ENCODE peak calls at places on chromosomes 13 and 19, in ten cellular contexts. N is PC-3; X is astrocyte of the spinal cord; A is cardiac muscle cell; Z is ovary; L is bronchial epithelial cell; G is neural crest cell; O is CD8-positive, alpha-beta T cell; I is AG10803; Q is tibial artery. C is an unnamed sample.

GRCh38 chr19:43380771-43381386 is 27.4 kb downstream of the CD177 start:
- DNase-seq in N (no peak), X (no peak), A (no peak), Z (no peak), L (peak), G (no peak), O (no peak), I (no peak), Q (no peak), C (no peak)

GRCh38 chr13:31970237-31970930 is 61.2 kb upstream of the FRY start:
- DNase-seq in N (peak), X (peak), A (peak), Z (no peak), L (peak), G (no peak), O (no peak), I (peak), Q (no peak), C (no peak)

GRCh38 chr13:102721800-102722231 is 27.0 kb upstream of the METTL21C start:
- DNase-seq in N (no peak), X (no peak), A (peak), Z (no peak), L (peak), G (no peak), O (peak), I (peak), Q (no peak), C (no peak)

GRCh38 chr13:20482275-20482761 is 43.3 kb downstream of the CRYL1 start:
- DNase-seq in N (no peak), X (no peak), A (peak), Z (no peak), L (peak), G (no peak), O (no peak), I (no peak), Q (no peak), C (no peak)

GRCh38 chr13:49388256-49388655 is 55.6 kb downstream of the CAB39L start:
- DNase-seq in N (no peak), X (no peak), A (no peak), Z (no peak), L (no peak), G (no peak), O (no peak), I (no peak), Q (no peak), C (no peak)

GRCh38 chr19:11242864-11243797 is 3.7 kb downstream of the ANGPTL8 start:
- DNase-seq in N (peak), X (peak), A (peak), Z (peak), L (peak), G (peak), O (peak), I (peak), Q (peak), C (no peak)

GRCh38 chr19:55647732-55648656 is at the start of gene CCDC106:
- DNase-seq in N (peak), X (peak), A (peak), Z (peak), L (no peak), G (peak), O (peak), I (peak), Q (peak), C (peak)

GRCh38 chr13:31174018-31174417 is 12.3 kb upstream of the HSPH1 start:
- DNase-seq in N (peak), X (peak), A (peak), Z (no peak), L (no peak), G (no peak), O (no peak), I (peak), Q (no peak), C (no peak)

GRCh38 chr13:94195715-94196114 is 283.8 kb downstream of the DCT start:
- DNase-seq in N (peak), X (peak), A (peak), Z (no peak), L (peak), G (no peak), O (no peak), I (peak), Q (no peak), C (no peak)

GRCh38 chr19:41698746-41699230 is 9.6 kb upstream of the CEACAM5 start:
- DNase-seq in N (no peak), X (no peak), A (no peak), Z (no peak), L (no peak), G (no peak), O (no peak), I (no peak), Q (no peak), C (no peak)

GRCh38 chr13:41455725-41456419 is 1.5 kb upstream of the RGCC start:
- DNase-seq in N (no peak), X (no peak), A (no peak), Z (no peak), L (no peak), G (no peak), O (no peak), I (no peak), Q (no peak), C (no peak)

GRCh38 chr13:57045816-57046691 is 94.7 kb upstream of the PRR20A start:
- DNase-seq in N (no peak), X (no peak), A (peak), Z (no peak), L (no peak), G (no peak), O (no peak), I (no peak), Q (no peak), C (no peak)

GRCh38 chr19:19262190-19263057 is 10.7 kb downstream of the TM6SF2 start:
- DNase-seq in N (no peak), X (no peak), A (no peak), Z (no peak), L (no peak), G (no peak), O (no peak), I (no peak), Q (no peak), C (no peak)

GRCh38 chr13:110408286-110408685 is 101.2 kb downstream of the COL4A2 start:
- DNase-seq in N (no peak), X (no peak), A (no peak), Z (no peak), L (no peak), G (no peak), O (no peak), I (no peak), Q (no peak), C (no peak)

GRCh38 chr13:113493315-113493951 is 2.9 kb upstream of the DCUN1D2 start:
- DNase-seq in N (peak), X (peak), A (peak), Z (no peak), L (peak), G (no peak), O (no peak), I (peak), Q (no peak), C (no peak)

GRCh38 chr13:82961757-82962156 is 920.5 kb downstream of the SLITRK1 start:
- DNase-seq in N (no peak), X (no peak), A (no peak), Z (no peak), L (no peak), G (no peak), O (no peak), I (no peak), Q (no peak), C (no peak)

GRCh38 chr19:27679905-27680304 is 1533.0 kb downstream of the UQCRFS1 start:
- DNase-seq in N (no peak), X (no peak), A (no peak), Z (no peak), L (no peak), G (no peak), O (no peak), I (no peak), Q (no peak), C (no peak)

GRCh38 chr19:2339644-2340310 is 11.3 kb downstream of the SPPL2B start:
- DNase-seq in N (no peak), X (no peak), A (no peak), Z (no peak), L (no peak), G (no peak), O (no peak), I (no peak), Q (no peak), C (peak)

GRCh38 chr13:20043207-20043925 is 84.8 kb downstream of the ZMYM2 start:
- DNase-seq in N (no peak), X (no peak), A (no peak), Z (no peak), L (no peak), G (no peak), O (no peak), I (no peak), Q (no peak), C (no peak)

GRCh38 chr19:54248016-54248601 is 5.5 kb upstream of the LILRA6 start:
- DNase-seq in N (no peak), X (no peak), A (peak), Z (no peak), L (no peak), G (no peak), O (no peak), I (no peak), Q (peak), C (no peak)

GRCh38 chr19:18326772-18327171 is 3.9 kb upstream of the LSM4 start:
- DNase-seq in N (no peak), X (no peak), A (no peak), Z (no peak), L (no peak), G (no peak), O (no peak), I (no peak), Q (no peak), C (no peak)

GRCh38 chr13:96299235-96299634 is 209.3 kb downstream of the HS6ST3 start:
- DNase-seq in N (peak), X (no peak), A (no peak), Z (no peak), L (no peak), G (no peak), O (no peak), I (no peak), Q (no peak), C (no peak)

GRCh38 chr13:30792257-30793000 is 57.1 kb downstream of the ALOX5AP start:
- DNase-seq in N (peak), X (peak), A (peak), Z (peak), L (peak), G (no peak), O (no peak), I (peak), Q (peak), C (no peak)

GRCh38 chr19:46404884-46405658 is 8.3 kb downstream of the CCDC8 start:
- DNase-seq in N (peak), X (no peak), A (peak), Z (peak), L (no peak), G (no peak), O (no peak), I (no peak), Q (no peak), C (peak)

GRCh38 chr19:39053276-39054090 is 21.1 kb upstream of the FBXO27 start:
- DNase-seq in N (no peak), X (no peak), A (no peak), Z (no peak), L (no peak), G (no peak), O (no peak), I (no peak), Q (no peak), C (peak)

GRCh38 chr13:85828094-85828684 is 29.0 kb upstream of the SLITRK6 start:
- DNase-seq in N (peak), X (peak), A (peak), Z (no peak), L (peak), G (no peak), O (no peak), I (peak), Q (no peak), C (no peak)

GRCh38 chr13:38180670-38181069 is 169.0 kb upstream of the UFM1 start:
- DNase-seq in N (no peak), X (no peak), A (peak), Z (no peak), L (no peak), G (no peak), O (no peak), I (peak), Q (no peak), C (no peak)

GRCh38 chr19:29812080-29812880 is 489 bp downstream of the CCNE1 start:
- DNase-seq in N (no peak), X (no peak), A (no peak), Z (peak), L (no peak), G (no peak), O (no peak), I (no peak), Q (no peak), C (peak)

DNA sequence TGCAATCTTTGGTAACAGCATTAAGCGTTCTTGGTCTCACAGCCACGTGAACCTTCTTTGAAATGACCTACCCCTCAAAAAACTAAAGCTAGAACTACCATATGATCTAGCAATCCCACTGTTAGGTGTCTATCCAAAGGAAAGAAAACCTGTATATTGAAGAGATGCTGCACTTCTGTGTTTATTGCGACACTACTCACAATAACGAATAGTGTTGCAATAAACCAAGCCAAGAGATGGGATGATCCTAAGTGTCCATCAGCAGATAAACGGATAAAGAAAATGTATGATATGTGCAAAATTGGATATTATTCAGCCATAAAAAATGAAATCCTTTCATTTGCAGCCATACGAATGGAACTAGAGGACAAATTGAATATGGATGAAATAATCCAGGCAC is 637.9 kb downstream of the EFNB2 start:
- DNase-seq in N (no peak), X (no peak), A (no peak), Z (no peak), L (no peak), G (no peak), O (no peak), I (no peak), Q (no peak), C (no peak)
- TF ChIP-seq CTCF in N (no peak), X (no peak), A (no peak), Z (no peak), L (no peak), G (no peak), O (no peak), I (no peak), Q (no peak), C (no peak)

GRCh38 chr13:101545521-101545920 is 93.0 kb downstream of the ITGBL1 start:
- DNase-seq in N (peak), X (peak), A (no peak), Z (no peak), L (no peak), G (no peak), O (no peak), I (no peak), Q (no peak), C (no peak)
- TF ChIP-seq CTCF in N (peak), X (peak), A (no peak), Z (no peak), L (no peak), G (no peak), O (no peak), I (peak), Q (no peak), C (peak)

GRCh38 chr13:66344770-66345367 is 885.3 kb downstream of the PCDH9 start:
- DNase-seq in N (no peak), X (no peak), A (no peak), Z (no peak), L (no peak), G (no peak), O (no peak), I (no peak), Q (no peak), C (no peak)

GRCh38 chr13:66343224-66343828 is 886.8 kb downstream of the PCDH9 start:
- DNase-seq in N (no peak), X (no peak), A (no peak), Z (no peak), L (no peak), G (no peak), O (no peak), I (no peak), Q (no peak), C (no peak)

GRCh38 chr13:66341978-66342377 is 888.2 kb downstream of the PCDH9 start:
- DNase-seq in N (no peak), X (no peak), A (no peak), Z (no peak), L (no peak), G (no peak), O (no peak), I (no peak), Q (no peak), C (no peak)

GRCh38 chr13:66339214-66339613 is 890.9 kb downstream of the PCDH9 start:
- DNase-seq in N (no peak), X (no peak), A (no peak), Z (no peak), L (no peak), G (no peak), O (no peak), I (no peak), Q (no peak), C (no peak)

DNA sequence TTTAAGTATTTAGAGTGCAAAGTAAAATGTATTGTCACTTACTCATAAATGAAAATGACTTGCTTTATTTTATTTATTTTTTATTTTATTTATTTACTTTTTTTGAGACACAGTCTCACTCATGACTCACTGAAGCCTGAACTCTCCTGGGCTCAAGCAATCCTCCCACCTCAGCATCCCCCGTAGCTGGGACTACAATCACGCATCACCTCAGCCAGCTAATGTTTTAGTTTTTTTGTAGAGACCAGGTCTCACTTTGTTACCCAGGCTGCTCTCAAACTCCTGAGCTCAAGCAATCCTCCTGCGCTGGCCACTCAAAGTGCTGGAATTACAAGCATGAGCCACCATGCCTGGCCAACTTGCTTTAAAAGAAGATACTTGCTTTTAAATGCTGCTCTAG is 889.1 kb downstream of the PCDH9 start:
- DNase-seq in N (peak), X (no peak), A (no peak), Z (no peak), L (no peak), G (no peak), O (no peak), I (no peak), Q (no peak), C (no peak)
- TF ChIP-seq CTCF in N (no peak), X (no peak), A (no peak), Z (no peak), L (no peak), G (no peak), O (no peak), I (no peak), Q (no peak), C (no peak)

GRCh38 chr19:47767349-47767748 is 11.2 kb upstream of the SELENOW start:
- DNase-seq in N (no peak), X (no peak), A (no peak), Z (no peak), L (no peak), G (no peak), O (no peak), I (no peak), Q (no peak), C (no peak)

GRCh38 chr19:47766670-47767069 is 11.8 kb upstream of the SELENOW start:
- DNase-seq in N (no peak), X (no peak), A (no peak), Z (no peak), L (no peak), G (no peak), O (no peak), I (no peak), Q (no peak), C (no peak)

GRCh38 chr19:47766359-47766620 is 12.2 kb upstream of the SELENOW start:
- DNase-seq in N (no peak), X (no peak), A (no peak), Z (no peak), L (no peak), G (no peak), O (no peak), I (no peak), Q (no peak), C (no peak)

GRCh38 chr19:47769534-47769933 is 9.0 kb upstream of the SELENOW start:
- DNase-seq in N (no peak), X (no peak), A (no peak), Z (no peak), L (no peak), G (no peak), O (no peak), I (no peak), Q (no peak), C (no peak)

GRCh38 chr19:47768604-47769003 is 9.9 kb upstream of the SELENOW start:
- DNase-seq in N (no peak), X (no peak), A (no peak), Z (no peak), L (no peak), G (no peak), O (no peak), I (no peak), Q (no peak), C (no peak)
- TF ChIP-seq CTCF in N (no peak), X (no peak), A (no peak), Z (no peak), L (no peak), G (no peak), O (no peak), I (peak), Q (no peak), C (no peak)

DNA sequence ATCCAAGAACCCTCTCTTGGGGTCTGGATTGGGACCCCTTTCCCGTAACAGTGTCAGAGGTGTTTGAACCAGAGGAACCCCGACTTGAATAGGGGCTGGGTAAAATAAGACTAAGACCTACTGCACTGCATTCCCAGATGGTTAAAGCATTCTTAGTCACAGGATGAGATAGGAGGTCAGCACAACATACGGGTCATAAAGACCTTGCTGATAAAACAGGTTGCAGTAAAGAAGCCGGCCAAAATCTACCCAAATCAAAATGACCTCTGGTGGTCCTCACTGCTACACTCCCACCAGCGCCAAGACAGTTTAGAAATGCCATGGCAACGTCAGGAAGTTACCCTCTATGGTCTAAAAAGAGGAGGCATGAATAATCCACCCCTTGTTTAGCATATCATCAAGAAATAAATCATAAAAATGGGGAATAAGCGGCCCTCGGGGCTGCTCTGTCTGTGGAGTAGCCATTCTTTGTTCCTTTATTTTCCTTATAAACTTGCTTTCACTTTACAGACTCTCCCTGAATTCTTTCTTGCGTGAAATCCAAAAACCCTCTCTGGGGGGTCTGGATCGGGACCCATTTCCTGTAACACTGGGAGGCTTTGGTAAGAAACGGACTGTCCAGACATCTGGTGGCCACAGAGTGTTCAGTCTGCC is 4.4 kb upstream of the SIN3B start:
- DNase-seq in N (peak), X (peak), A (peak), Z (no peak), L (peak), G (no peak), O (no peak), I (peak), Q (no peak), C (no peak)
- TF ChIP-seq CTCF in N (no peak), X (no peak), A (no peak), Z (no peak), L (no peak), G (no peak), O (no peak), I (peak), Q (no peak), C (peak)

C was measured in chondrocyte.